ENCODE peak calls at places on chromosomes 12 and 14, in five cellular contexts. One of them, this sample, is unnamed.

GRCh38 chr12:53492188-53492587 is 7.1 kb downstream of the MAP3K12 start:
- DNase-seq in D721Med: no peak
- DNase-seq in SK-MEL-5: no peak
- DNase-seq in trophoblast cell: no peak
- DNase-seq in neural progenitor cell: peak; percentile 51
- DNase-seq in this sample: no peak

GRCh38 chr12:132196873-132197390 is 52.7 kb downstream of the NOC4L start:
- DNase-seq in D721Med: no peak
- DNase-seq in neural progenitor cell: no peak
- DNase-seq in trophoblast cell: no peak
- DNase-seq in SK-MEL-5: no peak
- DNase-seq in this sample: no peak

GRCh38 chr14:29773990-29774389 is 153.7 kb downstream of the PRKD1 start:
- DNase-seq in D721Med: no peak
- DNase-seq in SK-MEL-5: no peak
- DNase-seq in trophoblast cell: no peak
- DNase-seq in neural progenitor cell: no peak
- DNase-seq in this sample: no peak

GRCh38 chr12:128818065-128819022 is 5.4 kb downstream of the SLC15A4 start:
- DNase-seq in D721Med: no peak
- DNase-seq in trophoblast cell: no peak
- DNase-seq in SK-MEL-5: peak; percentile 72
- DNase-seq in neural progenitor cell: no peak
- DNase-seq in this sample: no peak

GRCh38 chr12:93042684-93043083 is 113.6 kb upstream of the EEA1 start:
- DNase-seq in trophoblast cell: no peak
- DNase-seq in neural progenitor cell: no peak
- DNase-seq in SK-MEL-5: no peak
- DNase-seq in D721Med: no peak
- DNase-seq in this sample: no peak

GRCh38 chr12:30978639-30979038 is 52.1 kb downstream of the TSPAN11 start:
- DNase-seq in neural progenitor cell: no peak
- DNase-seq in trophoblast cell: no peak
- DNase-seq in SK-MEL-5: no peak
- DNase-seq in D721Med: no peak
- DNase-seq in this sample: no peak

GRCh38 chr14:96177766-96178377 is 26.8 kb upstream of the BDKRB2 start:
- DNase-seq in D721Med: no peak
- DNase-seq in SK-MEL-5: no peak
- DNase-seq in trophoblast cell: no peak
- DNase-seq in neural progenitor cell: no peak
- DNase-seq in this sample: no peak

GRCh38 chr14:100661340-100661712 is 65.4 kb upstream of the DLK1 start:
- DNase-seq in D721Med: no peak
- DNase-seq in neural progenitor cell: no peak
- DNase-seq in trophoblast cell: no peak
- DNase-seq in SK-MEL-5: no peak
- DNase-seq in this sample: no peak